ENCODE peak calls at places on chromosomes 13 and 19, in four cellular contexts. O, I, R and S are unnamed samples.
A peak's percentile ranks its signal among the peaks of the same experiment; 100 is the strongest.

GRCh38 chr19:45575216-45575615 is 9.4 kb downstream of the OPA3 start:
- DNase-seq in O (no peak), I (no peak), R (no peak), S (no peak)

GRCh38 chr13:97223711-97224461 is 1.8 kb downstream of the MBNL2 start:
- DNase-seq in O (no peak), I (peak; percentile 66), R (no peak), S (no peak)

GRCh38 chr13:106212436-106213010 is 322.9 kb downstream of the EFNB2 start:
- DNase-seq in O (no peak), I (no peak), R (no peak), S (no peak)

GRCh38 chr19:40217027-40217810 is 965 bp downstream of the TTC9B start:
- DNase-seq in O (peak; percentile 82), I (peak; percentile 80), R (peak; percentile 39), S (peak; percentile 81)

GRCh38 chr19:53432088-53432661 is 391 bp downstream of the ZNF761 start:
- DNase-seq in O (peak; percentile 39), I (peak; percentile 22), R (no peak), S (peak; percentile 50)

GRCh38 chr13:93875527-93875926 is 604.0 kb downstream of the DCT start:
- DNase-seq in O (no peak), I (no peak), R (no peak), S (no peak)

GRCh38 chr19:41339936-41340335 is 13.8 kb downstream of the TGFB1 start:
- DNase-seq in O (no peak), I (no peak), R (no peak), S (no peak)

GRCh38 chr19:46080561-46080960 is 39.8 kb upstream of the IGFL4 start:
- DNase-seq in O (no peak), I (no peak), R (no peak), S (no peak)

GRCh38 chr19:19866599-19867248 is 1.0 kb downstream of the ZNF253 start:
- DNase-seq in O (peak; percentile 76), I (peak; percentile 74), R (peak; percentile 53), S (peak; percentile 52)

GRCh38 chr19:10812902-10813404 is 23.1 kb downstream of the TMED1 start:
- DNase-seq in O (no peak), I (peak; percentile 91), R (no peak), S (no peak)

GRCh38 chr19:2207991-2208860 is 27.9 kb downstream of the PLEKHJ1 start:
- DNase-seq in O (peak; percentile 68), I (peak; percentile 74), R (no peak), S (no peak)

GRCh38 chr13:101035119-101035620 is 360.6 kb upstream of the TMTC4 start:
- DNase-seq in O (no peak), I (no peak), R (no peak), S (no peak)

GRCh38 chr13:28329395-28330158 is 165.4 kb downstream of the FLT1 start:
- DNase-seq in O (no peak), I (peak; percentile 21), R (no peak), S (no peak)

GRCh38 chr19:40355975-40356680 is 7.6 kb downstream of the PLD3 start:
- DNase-seq in O (no peak), I (no peak), R (no peak), S (no peak)

GRCh38 chr19:55526216-55527196 is 10.4 kb downstream of the SBK2 start:
- DNase-seq in O (no peak), I (no peak), R (no peak), S (peak; percentile 57)

GRCh38 chr19:2540646-2541454 is 64.9 kb downstream of the GADD45B start:
- DNase-seq in O (peak; percentile 97), I (no peak), R (peak; percentile 96), S (no peak)

GRCh38 chr19:35299523-35300339 is 7.8 kb downstream of the MAG start:
- DNase-seq in O (peak; percentile 74), I (peak; percentile 86), R (no peak), S (peak; percentile 83)

GRCh38 chr19:13633109-13633508 is 126.8 kb upstream of the CACNA1A start:
- DNase-seq in O (no peak), I (no peak), R (no peak), S (no peak)

GRCh38 chr19:1884719-1885334 is 469 bp downstream of the ABHD17A start:
- DNase-seq in O (no peak), I (no peak), R (no peak), S (peak; percentile 75)

GRCh38 chr13:20984879-20985278 is 76.5 kb downstream of the LATS2 start:
- DNase-seq in O (no peak), I (no peak), R (no peak), S (no peak)

GRCh38 chr19:36421749-36422481 is 3.5 kb upstream of the ZFP82 start:
- DNase-seq in O (no peak), I (no peak), R (no peak), S (no peak)

GRCh38 chr13:113948034-113948742 is 25.7 kb downstream of the C13orf46 start:
- DNase-seq in O (no peak), I (no peak), R (no peak), S (no peak)

GRCh38 chr19:49130325-49130724 is 11.0 kb downstream of the PPFIA3 start:
- DNase-seq in O (no peak), I (no peak), R (no peak), S (no peak)

GRCh38 chr19:29662604-29663404 is 2.5 kb upstream of the PLEKHF1 start:
- DNase-seq in O (no peak), I (peak; percentile 69), R (no peak), S (no peak)

DNA sequence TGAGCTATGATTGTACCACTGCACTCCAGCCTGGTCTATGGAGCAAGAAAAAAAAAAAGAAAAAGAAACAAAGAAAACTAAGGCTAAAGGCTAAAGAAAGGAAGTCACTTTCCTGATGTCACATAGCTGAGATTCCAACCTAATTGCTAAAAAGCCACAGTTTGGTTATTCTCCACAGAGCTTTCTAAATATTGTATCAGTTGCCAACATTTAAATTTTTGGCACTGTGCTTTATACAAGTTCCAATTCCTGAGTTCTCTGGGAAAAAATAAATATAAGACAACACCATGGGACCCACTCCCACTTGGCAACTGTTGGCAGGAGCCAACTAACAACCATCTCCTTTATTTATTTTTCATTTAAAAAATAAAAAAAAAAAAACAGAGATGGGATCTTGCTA is 11.2 kb upstream of the LYPD3 start:
- DNase-seq in O (no peak), I (no peak), R (no peak), S (no peak)
- TF ChIP-seq TEAD4 in O (no peak), I (no peak), R (no peak), S (no peak)

GRCh38 chr13:98649861-98650260 is 73.0 kb upstream of the STK24 start:
- DNase-seq in O (no peak), I (no peak), R (no peak), S (no peak)

GRCh38 chr13:98652721-98653470 is 76.0 kb upstream of the STK24 start:
- DNase-seq in O (no peak), I (no peak), R (no peak), S (no peak)

GRCh38 chr13:98650376-98651107 is 73.6 kb upstream of the STK24 start:
- DNase-seq in O (no peak), I (no peak), R (no peak), S (no peak)

GRCh38 chr13:98653471-98653985 is 76.6 kb upstream of the STK24 start:
- DNase-seq in O (peak; percentile 88), I (peak; percentile 68), R (peak; percentile 77), S (peak; percentile 84)

GRCh38 chr13:98651716-98652115 is 74.8 kb upstream of the STK24 start:
- DNase-seq in O (no peak), I (no peak), R (no peak), S (no peak)
- TF ChIP-seq TEAD4 in O (no peak), I (no peak), R (no peak), S (no peak)

DNA sequence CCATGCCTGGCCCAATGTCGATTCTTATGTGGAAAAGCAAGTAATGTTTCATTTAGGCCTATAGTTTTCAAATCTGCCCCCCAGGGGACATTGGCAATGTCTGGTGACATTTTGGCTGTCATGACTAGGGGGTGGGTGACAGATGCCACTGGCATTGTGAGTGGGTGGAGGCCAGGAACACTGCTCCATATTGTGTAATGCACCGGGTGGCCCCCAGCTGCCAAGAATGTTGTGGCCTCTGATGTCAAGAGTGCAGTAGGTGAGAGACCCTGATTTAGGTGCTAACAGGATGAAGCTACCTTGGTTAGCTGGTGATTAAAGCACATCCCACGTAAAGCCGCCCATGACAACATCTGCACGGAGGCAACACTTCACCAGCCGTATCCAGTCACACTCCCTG is 10.8 kb downstream of the C19orf44 start:
- DNase-seq in O (no peak), I (no peak), R (no peak), S (no peak)
- TF ChIP-seq TEAD4 in O (no peak), I (no peak), R (no peak), S (no peak)

GRCh38 chr13:80299046-80299445 is 41.9 kb downstream of the SPRY2 start:
- DNase-seq in O (no peak), I (no peak), R (no peak), S (no peak)

GRCh38 chr13:80305737-80306136 is 35.2 kb downstream of the SPRY2 start:
- DNase-seq in O (no peak), I (no peak), R (no peak), S (no peak)

GRCh38 chr13:80306573-80306972 is 34.4 kb downstream of the SPRY2 start:
- DNase-seq in O (no peak), I (no peak), R (no peak), S (peak; percentile 15)

GRCh38 chr13:80307401-80307987 is 33.4 kb downstream of the SPRY2 start:
- DNase-seq in O (no peak), I (no peak), R (no peak), S (no peak)

GRCh38 chr13:80303225-80303811 is 37.6 kb downstream of the SPRY2 start:
- DNase-seq in O (no peak), I (no peak), R (no peak), S (no peak)
- TF ChIP-seq TEAD4 in O (no peak), I (no peak), R (no peak), S (no peak)

GRCh38 chr19:38667552-38668205 is 20.2 kb downstream of the ACTN4 start:
- DNase-seq in O (no peak), I (no peak), R (no peak), S (no peak)
- TF ChIP-seq TEAD4 in O (no peak), I (no peak), R (no peak), S (no peak)